ENCODE peak calls at places on chromosomes 3 and 15, in five cellular contexts. U, S, I, Z and V are unnamed samples.

GRCh38 chr3:42982645-42983412 is 3.7 kb downstream of the GASK1A start:
- DNase-seq in U (no peak), S (no peak), I (no peak), Z (no peak), V (no peak)

GRCh38 chr3:100045696-100046095 is 68.6 kb downstream of the FILIP1L start:
- DNase-seq in U (no peak), S (no peak), I (peak), Z (no peak), V (no peak)

GRCh38 chr3:124791639-124792111 is 61.4 kb downstream of the UMPS start:
- DNase-seq in U (no peak), S (no peak), I (no peak), Z (no peak), V (no peak)

GRCh38 chr3:112360574-112360973 is 27.6 kb downstream of the CD200 start:
- DNase-seq in U (no peak), S (no peak), I (no peak), Z (no peak), V (no peak)

GRCh38 chr3:124322966-124323365 is 331.0 kb upstream of the ROPN1 start:
- DNase-seq in U (no peak), S (no peak), I (no peak), Z (no peak), V (no peak)

GRCh38 chr15:88155310-88155709 is 101.2 kb downstream of the NTRK3 start:
- DNase-seq in U (no peak), S (no peak), I (no peak), Z (no peak), V (no peak)

GRCh38 chr15:23566070-23567050 is 886 bp downstream of the MKRN3 start:
- DNase-seq in U (no peak), S (no peak), I (no peak), Z (no peak), V (peak)

GRCh38 chr3:155233213-155233612 is 60.3 kb downstream of the STRIT1 start:
- DNase-seq in U (no peak), S (peak), I (peak), Z (no peak), V (no peak)

GRCh38 chr15:37096878-37097568 is 3.3 kb downstream of the MEIS2 start:
- DNase-seq in U (no peak), S (no peak), I (no peak), Z (no peak), V (no peak)

GRCh38 chr3:194121881-194122280 is 14.1 kb upstream of the HES1 start:
- DNase-seq in U (no peak), S (peak), I (no peak), Z (no peak), V (no peak)

GRCh38 chr3:128011140-128011539 is 41.1 kb upstream of the SEC61A1 start:
- DNase-seq in U (no peak), S (peak), I (no peak), Z (no peak), V (no peak)

GRCh38 chr3:53140575-53141467 is 10.6 kb upstream of the RFT1 start:
- DNase-seq in U (no peak), S (no peak), I (no peak), Z (peak), V (no peak)

GRCh38 chr3:102083469-102083868 is 234.2 kb downstream of the NFKBIZ start:
- DNase-seq in U (no peak), S (peak), I (no peak), Z (no peak), V (no peak)

GRCh38 chr3:61646360-61646759 is 85.0 kb downstream of the PTPRG start:
- DNase-seq in U (no peak), S (no peak), I (no peak), Z (no peak), V (no peak)

GRCh38 chr3:81186412-81186811 is 575.0 kb downstream of the GBE1 start:
- DNase-seq in U (no peak), S (no peak), I (no peak), Z (no peak), V (no peak)

GRCh38 chr3:133573629-133574194 is at the start of gene CDV3:
- DNase-seq in U (no peak), S (no peak), I (no peak), Z (no peak), V (peak)